ENCODE peak calls at places on chromosomes 7 and 10, in four cellular contexts. G is Kasumi-1, W is epithelial cell of proximal tubule, R is HCT116. B is an unnamed sample.

GRCh38 chr10:132185601-132186487 is 904 bp upstream of the DPYSL4 start:
- DNase-seq in G (no peak), W (no peak), R (peak; percentile 7), B (no peak)

GRCh38 chr10:130046591-130046990 is 64.0 kb downstream of the C10orf143 start:
- DNase-seq in G (no peak), W (no peak), R (no peak), B (no peak)

GRCh38 chr7:34184466-34184865 is 279.1 kb downstream of the BMPER start:
- DNase-seq in G (no peak), W (no peak), R (no peak), B (no peak)

GRCh38 chr10:65394898-65395297 is 1530.9 kb upstream of the LRRTM3 start:
- DNase-seq in G (no peak), W (peak; percentile 73), R (no peak), B (no peak)

GRCh38 chr10:784759-785538 is 95.5 kb upstream of the DIP2C start:
- DNase-seq in G (peak; percentile 76), W (no peak), R (peak; percentile 58), B (peak; percentile 58)

GRCh38 chr7:24843821-24844449 is 86.7 kb upstream of the GSDME start:
- DNase-seq in G (no peak), W (no peak), R (no peak), B (no peak)

GRCh38 chr10:49320191-49320590 is 21.2 kb downstream of the C10orf71 start:
- DNase-seq in G (no peak), W (no peak), R (no peak), B (no peak)

GRCh38 chr10:44960482-44961230 is 1.1 kb downstream of the RASSF4 start:
- DNase-seq in G (no peak), W (no peak), R (no peak), B (no peak)

GRCh38 chr7:107387077-107387476 is 82.8 kb upstream of the GPR22 start:
- DNase-seq in G (no peak), W (no peak), R (no peak), B (no peak)

GRCh38 chr10:71860243-71861029 is 9.4 kb upstream of the PSAP start:
- DNase-seq in G (peak; percentile 95), W (peak; percentile 95), R (peak; percentile 94), B (peak; percentile 95)

GRCh38 chr10:131101011-131101410 is 210.5 kb downstream of the TCERG1L start:
- DNase-seq in G (no peak), W (no peak), R (no peak), B (no peak)

GRCh38 chr7:50369408-50370026 is 65.0 kb downstream of the IKZF1 start:
- DNase-seq in G (peak; percentile 93), W (no peak), R (peak; percentile 50), B (no peak)

GRCh38 chr7:131827421-131827820 is 271.0 kb upstream of the PODXL start:
- DNase-seq in G (no peak), W (no peak), R (no peak), B (no peak)

GRCh38 chr7:129569811-129570215 is 41.7 kb upstream of the NRF1 start:
- DNase-seq in G (no peak), W (peak; percentile 86), R (peak; percentile 63), B (peak; percentile 57)

GRCh38 chr7:28407643-28408042 is 4.7 kb upstream of the CREB5 start:
- DNase-seq in G (no peak), W (no peak), R (no peak), B (no peak)

GRCh38 chr10:102400598-102401321 is 5.3 kb downstream of the NFKB2 start:
- DNase-seq in G (no peak), W (no peak), R (no peak), B (no peak)

GRCh38 chr10:109895095-109895818 is 28.1 kb downstream of the XPNPEP1 start:
- DNase-seq in G (no peak), W (no peak), R (no peak), B (no peak)

GRCh38 chr10:132078746-132079345 is 13.1 kb downstream of the JAKMIP3 start:
- DNase-seq in G (no peak), W (no peak), R (no peak), B (no peak)

GRCh38 chr7:50382455-50382854 is 67.7 kb downstream of the FIGNL1 start:
- DNase-seq in G (no peak), W (no peak), R (no peak), B (no peak)

GRCh38 chr10:72068901-72069446 is 19.4 kb downstream of the SPOCK2 start:
- DNase-seq in G (no peak), W (no peak), R (no peak), B (no peak)

GRCh38 chr10:22682237-22683192 is 31.9 kb downstream of the PIP4K2A start:
- DNase-seq in G (peak; percentile 47), W (no peak), R (peak; percentile 15), B (no peak)

GRCh38 chr7:120955577-120956149 is 5.1 kb downstream of the ING3 start:
- DNase-seq in G (no peak), W (no peak), R (no peak), B (no peak)

GRCh38 chr10:7563770-7564169 is 103.0 kb downstream of the ITIH5 start:
- DNase-seq in G (no peak), W (no peak), R (no peak), B (no peak)

GRCh38 chr10:26858707-26859034 is 2.1 kb downstream of the ABI1 start:
- DNase-seq in G (peak; percentile 31), W (no peak), R (no peak), B (no peak)

GRCh38 chr7:148753224-148753623 is 54.5 kb downstream of the CUL1 start:
- DNase-seq in G (peak; percentile 14), W (no peak), R (no peak), B (no peak)

GRCh38 chr7:140883378-140883777 is 41.4 kb downstream of the BRAF start:
- DNase-seq in G (no peak), W (no peak), R (no peak), B (no peak)

GRCh38 chr10:131117011-131117410 is 194.5 kb downstream of the TCERG1L start:
- DNase-seq in G (no peak), W (no peak), R (no peak), B (no peak)

GRCh38 chr7:100682228-100682741 is 8.7 kb downstream of the GNB2 start:
- DNase-seq in G (no peak), W (no peak), R (no peak), B (no peak)

GRCh38 chr10:50554381-50554994 is 69.3 kb downstream of the SGMS1 start:
- DNase-seq in G (no peak), W (no peak), R (no peak), B (no peak)

GRCh38 chr7:16028103-16028502 is 341.6 kb upstream of the MEOX2 start:
- DNase-seq in G (no peak), W (peak; percentile 9), R (no peak), B (peak; percentile 10)

GRCh38 chr7:88091988-88092675 is 127.7 kb downstream of the SRI start:
- DNase-seq in G (no peak), W (no peak), R (no peak), B (no peak)

GRCh38 chr7:19410096-19410495 is 264.9 kb upstream of the FERD3L start:
- DNase-seq in G (no peak), W (no peak), R (no peak), B (no peak)

GRCh38 chr7:69859342-69859741 is 261.1 kb downstream of the AUTS2 start:
- DNase-seq in G (no peak), W (no peak), R (no peak), B (no peak)

GRCh38 chr10:12042409-12042796 is 206 bp downstream of the UPF2 start:
- DNase-seq in G (no peak), W (no peak), R (no peak), B (no peak)

GRCh38 chr10:74079914-74080590 is 70.6 kb downstream of the AP3M1 start:
- DNase-seq in G (no peak), W (no peak), R (peak; percentile 35), B (no peak)